ENCODE peak calls at places on chromosomes 16 and 17, in seven cellular contexts. L is K562, D is GM12891, W is H1, B is SK-N-SH, S is GM12878, A is HepG2. Y is an unnamed sample.

GRCh38 chr17:32960815-32961214 is 30.8 kb upstream of the SPACA3 start:
- DNase-seq in L (no peak), D (no peak), W (no peak), B (no peak), S (no peak), A (no peak), Y (no peak)

GRCh38 chr17:47252209-47252608 is 1.4 kb upstream of the ITGB3 start:
- DNase-seq in L (no peak), D (no peak), W (no peak), B (no peak), S (no peak), A (peak; percentile 81), Y (no peak)

GRCh38 chr16:87541882-87542234 is 49.0 kb upstream of the ZCCHC14 start:
- DNase-seq in L (no peak), D (no peak), W (no peak), B (no peak), S (no peak), A (no peak), Y (no peak)

GRCh38 chr16:25038239-25038954 is 23.2 kb upstream of the ARHGAP17 start:
- DNase-seq in L (no peak), D (no peak), W (no peak), B (no peak), S (no peak), A (no peak), Y (no peak)

GRCh38 chr17:3935140-3935542 is 18.9 kb upstream of the P2RX1 start:
- DNase-seq in L (peak; percentile 41), D (peak; percentile 71), W (peak; percentile 44), B (peak; percentile 75), S (no peak), A (peak; percentile 73), Y (no peak)

GRCh38 chr16:88922114-88922825 is 54.7 kb downstream of the CBFA2T3 start:
- DNase-seq in L (no peak), D (no peak), W (no peak), B (no peak), S (no peak), A (no peak), Y (no peak)

GRCh38 chr17:30380106-30380420 is 1.3 kb downstream of the CPD start:
- DNase-seq in L (no peak), D (no peak), W (no peak), B (no peak), S (peak; percentile 16), A (no peak), Y (no peak)

GRCh38 chr17:49549691-49550678 is 25.7 kb upstream of the NXPH3 start:
- DNase-seq in L (no peak), D (no peak), W (no peak), B (peak; percentile 49), S (no peak), A (no peak), Y (no peak)

GRCh38 chr17:57892820-57893595 is 43.2 kb upstream of the MRPS23 start:
- DNase-seq in L (no peak), D (no peak), W (no peak), B (no peak), S (no peak), A (peak; percentile 97), Y (no peak)

GRCh38 chr17:78651551-78651950 is 74.4 kb upstream of the DNAH17 start:
- DNase-seq in L (no peak), D (no peak), W (no peak), B (no peak), S (no peak), A (no peak), Y (no peak)

GRCh38 chr16:46857261-46857962 is 26.4 kb upstream of the C16orf87 start:
- DNase-seq in L (peak; percentile 31), D (no peak), W (no peak), B (peak; percentile 63), S (no peak), A (peak; percentile 65), Y (no peak)

GRCh38 chr16:68756250-68757051 is 19.4 kb downstream of the CDH1 start:
- DNase-seq in L (no peak), D (peak; percentile 53), W (no peak), B (no peak), S (peak; percentile 94), A (no peak), Y (peak; percentile 53)

GRCh38 chr17:81719410-81720266 is 7.6 kb downstream of the SLC25A10 start:
- DNase-seq in L (no peak), D (no peak), W (no peak), B (no peak), S (no peak), A (no peak), Y (no peak)

GRCh38 chr17:81723651-81724209 is 11.6 kb downstream of the SLC25A10 start:
- DNase-seq in L (no peak), D (no peak), W (no peak), B (no peak), S (no peak), A (no peak), Y (no peak)

GRCh38 chr17:81717766-81718089 is 5.6 kb downstream of the SLC25A10 start:
- DNase-seq in L (no peak), D (no peak), W (no peak), B (no peak), S (no peak), A (no peak), Y (no peak)

GRCh38 chr17:81722184-81723120 is 10.4 kb downstream of the SLC25A10 start:
- DNase-seq in L (peak; percentile 70), D (no peak), W (no peak), B (peak; percentile 64), S (no peak), A (no peak), Y (no peak)

DNA sequence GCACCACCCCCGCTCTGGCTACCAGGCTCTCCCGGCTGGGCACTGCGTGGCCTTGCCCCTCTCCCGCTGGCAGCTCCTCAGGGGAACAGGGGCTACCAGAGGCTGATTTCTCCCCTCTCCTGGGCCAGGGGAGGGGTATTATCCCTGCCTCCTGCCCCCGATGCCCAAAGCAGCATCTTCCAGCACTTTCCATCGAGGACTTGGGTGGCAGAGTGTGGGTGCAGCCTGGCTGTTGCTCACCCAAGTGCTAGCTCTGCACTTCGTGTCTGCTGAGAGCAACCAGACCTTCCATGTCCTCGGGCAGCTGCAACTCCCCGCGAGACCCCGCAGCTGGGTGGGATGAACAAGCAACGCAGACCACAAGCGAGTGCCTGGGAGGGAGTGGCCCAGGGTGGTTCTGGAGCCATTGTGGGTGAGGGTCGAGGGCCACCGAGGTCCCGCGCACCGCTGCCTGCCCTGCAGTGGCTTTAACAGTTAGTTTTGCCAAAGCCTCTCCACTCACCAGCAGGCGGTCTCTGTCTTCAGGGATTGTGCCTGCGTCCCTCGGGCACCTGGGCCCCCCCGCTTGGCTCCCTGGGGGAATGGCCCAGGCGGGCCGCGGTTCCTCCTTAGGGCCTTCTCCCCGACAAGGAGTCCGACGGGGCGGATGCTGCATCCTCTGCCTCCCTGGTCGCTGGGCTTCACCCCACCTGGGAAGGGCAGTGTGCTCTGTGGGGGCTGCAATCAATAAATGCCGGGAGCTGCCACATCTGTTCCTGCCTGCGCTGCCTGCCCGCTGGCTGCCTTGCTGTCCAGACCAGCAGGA is 8.4 kb downstream of the SLC25A10 start:
- DNase-seq in L (no peak), D (no peak), W (no peak), B (no peak), S (no peak), A (no peak), Y (no peak)
- TF ChIP-seq TAF1 in L (no peak), D (no peak), W (no peak), B (no peak), S (no peak), A (no peak), Y (no peak)

GRCh38 chr16:85291302-85292148 is 179.3 kb upstream of the CIBAR2 start:
- DNase-seq in L (peak; percentile 77), D (no peak), W (no peak), B (no peak), S (no peak), A (peak; percentile 93), Y (no peak)
- TF ChIP-seq TAF1 in L (no peak), D (no peak), W (no peak), B (no peak), S (no peak), A (peak; percentile 43), Y (no peak)

DNA sequence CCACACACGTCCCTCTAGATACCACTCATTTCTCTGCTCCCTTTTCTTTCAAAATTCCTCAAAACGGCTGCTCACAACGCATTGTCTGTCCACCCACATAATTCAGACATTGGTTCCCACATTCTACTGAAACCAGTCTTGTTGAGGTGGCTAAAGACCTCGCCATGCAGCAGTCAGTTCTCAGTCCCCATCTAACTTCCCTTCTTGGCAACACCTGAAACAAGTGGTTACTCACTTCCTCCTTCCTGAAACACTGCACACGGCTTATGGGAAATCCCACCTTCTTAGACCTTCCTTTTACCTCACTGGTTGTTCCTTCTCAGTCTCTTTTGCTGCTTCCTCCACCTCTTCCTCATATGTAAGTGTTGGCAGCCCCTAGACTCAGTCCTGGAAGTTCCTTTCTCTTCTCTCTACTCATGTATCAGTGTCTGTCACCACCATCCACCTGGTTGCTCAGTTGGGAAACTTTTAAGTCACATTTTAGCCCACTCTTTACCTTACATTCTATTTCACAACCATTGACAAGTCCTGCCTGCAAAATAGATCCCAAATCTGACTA is 277.1 kb downstream of the CEP112 start:
- DNase-seq in L (no peak), D (peak; percentile 10), W (no peak), B (no peak), S (peak; percentile 81), A (no peak), Y (peak; percentile 19)
- TF ChIP-seq TAF1 in L (no peak), D (no peak), W (no peak), B (no peak), S (no peak), A (no peak), Y (no peak)

GRCh38 chr17:19753049-19753444 is 4.9 kb upstream of the ALDH3A1 start:
- DNase-seq in L (no peak), D (no peak), W (no peak), B (peak; percentile 49), S (no peak), A (no peak), Y (no peak)

GRCh38 chr17:19755821-19756510 is 7.9 kb upstream of the ALDH3A1 start:
- DNase-seq in L (no peak), D (no peak), W (no peak), B (no peak), S (no peak), A (no peak), Y (peak; percentile 53)

GRCh38 chr17:19752216-19753048 is 4.3 kb upstream of the ALDH3A1 start:
- DNase-seq in L (no peak), D (no peak), W (no peak), B (no peak), S (no peak), A (no peak), Y (no peak)

GRCh38 chr17:19755392-19755791 is 7.3 kb upstream of the ALDH3A1 start:
- DNase-seq in L (no peak), D (no peak), W (no peak), B (no peak), S (no peak), A (no peak), Y (no peak)

DNA sequence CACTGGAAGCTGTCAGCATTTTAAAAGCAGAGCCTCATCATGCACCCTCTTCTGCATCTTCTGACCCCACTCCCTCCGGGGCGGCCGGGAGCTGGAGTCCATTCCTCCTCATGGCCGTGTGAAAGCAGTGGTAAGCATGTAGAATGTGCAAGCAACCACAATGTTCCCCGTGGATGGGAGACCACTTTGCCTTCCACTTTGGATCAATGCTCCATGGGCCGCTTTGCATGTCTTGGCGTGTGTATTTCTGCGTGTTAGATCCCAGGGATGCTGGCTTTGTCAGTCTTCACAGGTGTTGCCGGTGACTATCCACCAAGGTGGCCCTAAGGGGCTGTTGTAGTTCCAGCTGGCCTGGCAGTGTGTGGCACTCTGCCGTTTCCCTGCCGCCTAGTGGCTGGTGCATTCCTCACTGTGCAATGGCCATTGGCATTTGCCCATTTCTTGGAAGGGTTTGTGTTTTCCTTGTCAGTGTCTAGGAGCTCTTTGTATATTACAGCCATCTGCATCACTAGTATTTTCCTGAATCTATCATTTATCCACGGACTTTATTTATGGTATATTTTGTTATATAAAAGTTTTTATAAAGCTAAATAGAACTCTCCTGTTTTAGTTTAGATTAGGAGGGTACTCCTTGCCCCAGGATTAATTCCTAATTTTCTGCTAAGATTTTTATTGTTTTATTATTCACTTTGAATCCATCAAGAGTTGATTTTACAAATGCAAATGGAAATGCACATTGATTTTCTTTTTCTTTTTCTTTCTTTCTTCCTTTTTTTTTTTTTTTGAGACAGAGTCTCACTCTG is 5.8 kb upstream of the ALDH3A1 start:
- DNase-seq in L (no peak), D (no peak), W (no peak), B (no peak), S (no peak), A (no peak), Y (no peak)
- TF ChIP-seq TAF1 in L (no peak), D (no peak), W (no peak), B (no peak), S (no peak), A (no peak), Y (no peak)